ENCODE peak calls at places on chromosomes 2 and 18, in four cellular contexts. I is tibial artery, X is H1, R is sigmoid colon. L is an unnamed sample.

GRCh38 chr2:7281802-7282201 is 364.6 kb downstream of the RNF144A start:
- DNase-seq in I (no peak), X (no peak), R (no peak), L (no peak)

GRCh38 chr2:143686585-143687164 is 557.5 kb downstream of the ARHGAP15 start:
- DNase-seq in I (no peak), X (no peak), R (no peak), L (peak)

GRCh38 chr2:61135510-61135909 is 26.5 kb upstream of the C2orf74 start:
- DNase-seq in I (no peak), X (no peak), R (no peak), L (peak)

GRCh38 chr2:7748717-7749415 is 831.7 kb downstream of the RNF144A start:
- DNase-seq in I (no peak), X (peak), R (no peak), L (no peak)

GRCh38 chr2:9423100-9423921 is at the start of the genes CPSF3 and ITGB1BP1:
- DNase-seq in I (peak), X (peak), R (peak), L (peak)

GRCh38 chr2:19021100-19021476 is 337.3 kb downstream of the OSR1 start:
- DNase-seq in I (no peak), X (no peak), R (no peak), L (peak)

GRCh38 chr2:28746504-28747111 is 5.0 kb upstream of the PPP1CB start:
- DNase-seq in I (no peak), X (no peak), R (no peak), L (no peak)

GRCh38 chr2:43171789-43172188 is 54.6 kb downstream of the ZFP36L2 start:
- DNase-seq in I (peak), X (no peak), R (peak), L (no peak)

GRCh38 chr18:60372598-60372997 is at the start of gene MC4R:
- DNase-seq in I (no peak), X (no peak), R (no peak), L (peak)

GRCh38 chr2:60282886-60283285 is 270.6 kb downstream of the BCL11A start:
- DNase-seq in I (no peak), X (no peak), R (no peak), L (no peak)

GRCh38 chr2:143282684-143283083 is 153.5 kb downstream of the ARHGAP15 start:
- DNase-seq in I (no peak), X (no peak), R (no peak), L (no peak)

GRCh38 chr2:168584934-168585333 is 128.9 kb downstream of the CERS6 start:
- DNase-seq in I (no peak), X (no peak), R (no peak), L (no peak)

GRCh38 chr2:183610724-183611123 is 486.5 kb downstream of the NUP35 start:
- DNase-seq in I (no peak), X (no peak), R (no peak), L (no peak)

GRCh38 chr2:98935777-98936132 is 270 bp downstream of the CRACDL start:
- DNase-seq in I (no peak), X (no peak), R (no peak), L (no peak)

GRCh38 chr2:241207641-241208040 is 19.2 kb downstream of the ANO7 start:
- DNase-seq in I (no peak), X (no peak), R (no peak), L (no peak)

GRCh38 chr2:235765181-235765820 is 271.5 kb downstream of the AGAP1 start:
- DNase-seq in I (no peak), X (no peak), R (peak), L (peak)

GRCh38 chr18:79540161-79540913 is 139.3 kb upstream of the CTDP1 start:
- DNase-seq in I (no peak), X (no peak), R (peak), L (no peak)

GRCh38 chr2:7102831-7103230 is 185.6 kb downstream of the RNF144A start:
- DNase-seq in I (no peak), X (no peak), R (no peak), L (no peak)

GRCh38 chr2:10447300-10448207 is 573 bp downstream of the ODC1 start:
- DNase-seq in I (peak), X (no peak), R (no peak), L (no peak)

GRCh38 chr18:22179174-22179573 is 9.8 kb downstream of the GATA6 start:
- DNase-seq in I (no peak), X (no peak), R (no peak), L (no peak)

GRCh38 chr2:227942021-227942420 is 70.6 kb downstream of the DAW1 start:
- DNase-seq in I (no peak), X (no peak), R (no peak), L (no peak)

GRCh38 chr2:74379851-74380789 is at the start of gene DCTN1:
- DNase-seq in I (no peak), X (no peak), R (peak), L (peak)

GRCh38 chr18:24055009-24055804 is 40.7 kb downstream of the TTC39C start:
- DNase-seq in I (no peak), X (no peak), R (no peak), L (no peak)

GRCh38 chr18:43935051-43935412 is 657.7 kb upstream of the SYT4 start:
- DNase-seq in I (no peak), X (no peak), R (no peak), L (peak)

GRCh38 chr18:73777356-73778051 is 370.1 kb downstream of the FBXO15 start:
- DNase-seq in I (no peak), X (no peak), R (no peak), L (no peak)

GRCh38 chr2:178328037-178328436 is 122.9 kb downstream of the PRKRA start:
- DNase-seq in I (no peak), X (no peak), R (no peak), L (peak)

GRCh38 chr2:77642339-77642738 is 120.2 kb upstream of the LRRTM4 start:
- DNase-seq in I (no peak), X (no peak), R (no peak), L (no peak)

GRCh38 chr2:127389778-127390435 is 2.1 kb upstream of the MAP3K2 start:
- DNase-seq in I (no peak), X (no peak), R (no peak), L (no peak)

GRCh38 chr2:222242532-222242931 is 56.3 kb downstream of the PAX3 start:
- DNase-seq in I (no peak), X (no peak), R (no peak), L (no peak)

GRCh38 chr18:7576685-7577084 is 9.6 kb downstream of the PTPRM start:
- DNase-seq in I (no peak), X (no peak), R (no peak), L (no peak)

GRCh38 chr2:197799072-197799471 is 5.3 kb upstream of the PLCL1 start:
- DNase-seq in I (no peak), X (no peak), R (no peak), L (no peak)

GRCh38 chr2:159484537-159484936 is 131.8 kb downstream of the BAZ2B start:
- DNase-seq in I (no peak), X (no peak), R (no peak), L (no peak)

GRCh38 chr2:11239718-11240462 is 84.6 kb downstream of the SLC66A3 start:
- DNase-seq in I (no peak), X (no peak), R (no peak), L (no peak)

GRCh38 chr18:35112696-35113095 is 71.5 kb downstream of the MAPRE2 start:
- DNase-seq in I (no peak), X (no peak), R (no peak), L (no peak)

GRCh38 chr2:172613035-172613434 is 57.1 kb downstream of the PDK1 start:
- DNase-seq in I (no peak), X (no peak), R (no peak), L (no peak)

GRCh38 chr2:62415019-62415431 is 91.0 kb downstream of the TMEM17 start:
- DNase-seq in I (no peak), X (no peak), R (no peak), L (no peak)

GRCh38 chr18:23211146-23211545 is 75.9 kb downstream of the CABLES1 start:
- DNase-seq in I (no peak), X (no peak), R (no peak), L (no peak)

GRCh38 chr18:9661564-9661963 is 46.5 kb upstream of the RAB31 start:
- DNase-seq in I (no peak), X (no peak), R (no peak), L (no peak)
- TF ChIP-seq CTCF in I (no peak), X (peak), R (no peak), L (peak)

GRCh38 chr18:58196164-58196563 is 152.1 kb downstream of the NEDD4L start:
- DNase-seq in I (no peak), X (no peak), R (no peak), L (no peak)

GRCh38 chr18:58195278-58195721 is 151.3 kb downstream of the NEDD4L start:
- DNase-seq in I (no peak), X (no peak), R (peak), L (no peak)

GRCh38 chr18:58192519-58192918 is 148.5 kb downstream of the NEDD4L start:
- DNase-seq in I (no peak), X (no peak), R (no peak), L (no peak)

GRCh38 chr18:58190842-58191530 is 147.0 kb downstream of the NEDD4L start:
- DNase-seq in I (no peak), X (no peak), R (no peak), L (no peak)

DNA sequence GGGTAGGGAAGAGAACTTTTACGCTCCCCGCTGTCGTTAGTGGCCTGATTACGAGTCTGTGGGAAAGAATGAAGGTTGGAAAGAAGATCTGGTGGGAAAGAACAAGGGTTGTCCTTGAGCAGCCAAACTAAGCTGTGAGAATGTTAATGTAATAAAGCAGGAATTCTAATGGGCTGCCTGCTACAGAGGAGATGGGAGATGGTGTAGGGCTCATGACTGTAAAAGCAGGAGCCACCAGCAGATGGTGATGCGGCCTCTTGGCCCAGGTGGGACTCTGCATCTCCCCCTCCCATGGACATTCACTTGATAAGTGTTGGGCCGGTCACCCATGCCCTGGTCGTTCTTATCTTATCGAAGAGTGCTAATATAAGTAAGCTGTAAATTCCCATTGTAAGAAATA is 150.0 kb downstream of the NEDD4L start:
- DNase-seq in I (no peak), X (no peak), R (no peak), L (no peak)
- TF ChIP-seq CTCF in I (no peak), X (peak), R (no peak), L (no peak)

GRCh38 chr2:31353121-31353520 is 61.4 kb downstream of the XDH start:
- DNase-seq in I (no peak), X (no peak), R (no peak), L (no peak)

GRCh38 chr2:31349684-31350083 is 64.9 kb downstream of the XDH start:
- DNase-seq in I (no peak), X (no peak), R (no peak), L (no peak)

GRCh38 chr2:31349160-31349559 is 65.4 kb downstream of the XDH start:
- DNase-seq in I (no peak), X (no peak), R (no peak), L (no peak)

GRCh38 chr2:31359229-31359628 is 55.3 kb downstream of the XDH start:
- DNase-seq in I (no peak), X (no peak), R (no peak), L (no peak)

DNA sequence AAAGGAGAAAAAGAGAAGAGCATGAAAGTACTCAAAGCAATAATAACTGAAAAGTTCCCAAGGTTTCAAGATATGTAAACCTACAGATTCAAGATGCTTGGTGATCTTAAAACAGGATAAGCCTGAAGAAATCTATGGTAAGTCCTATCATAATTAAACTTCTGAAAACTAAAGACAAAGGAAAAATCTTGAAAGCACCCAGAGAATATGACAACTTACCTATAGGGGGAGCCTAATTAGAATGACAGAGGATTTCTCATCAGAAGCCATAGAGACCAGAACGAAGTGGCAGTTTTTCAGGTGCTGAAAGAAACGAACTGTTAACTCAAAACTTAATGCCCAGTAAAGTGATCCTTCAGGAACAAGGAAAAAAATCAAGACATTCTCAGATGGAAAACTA is 59.7 kb downstream of the XDH start:
- DNase-seq in I (no peak), X (no peak), R (no peak), L (no peak)
- TF ChIP-seq CTCF in I (no peak), X (no peak), R (no peak), L (peak)

DNA sequence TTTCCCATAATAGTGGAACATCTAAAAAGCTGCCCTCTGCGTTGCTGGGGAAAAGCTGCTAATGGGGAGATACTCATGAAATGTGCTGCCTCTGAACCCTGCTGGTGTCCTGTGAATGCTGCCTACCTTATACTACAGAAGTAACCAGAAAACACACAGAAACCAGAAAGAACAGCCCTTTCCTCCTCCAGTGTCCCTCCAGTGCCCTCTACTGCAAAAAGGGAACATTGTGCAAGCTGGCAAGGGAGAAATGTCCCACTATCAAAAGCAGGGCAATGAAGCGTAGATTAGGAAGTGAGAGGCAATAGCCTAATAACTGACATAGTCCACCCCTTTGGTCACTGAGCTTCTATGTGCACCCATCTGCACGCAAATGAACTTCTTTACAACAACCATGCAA is 162.7 kb upstream of the ETAA1 start:
- DNase-seq in I (no peak), X (peak), R (peak), L (peak)
- TF ChIP-seq CTCF in I (peak), X (peak), R (peak), L (peak)

DNA sequence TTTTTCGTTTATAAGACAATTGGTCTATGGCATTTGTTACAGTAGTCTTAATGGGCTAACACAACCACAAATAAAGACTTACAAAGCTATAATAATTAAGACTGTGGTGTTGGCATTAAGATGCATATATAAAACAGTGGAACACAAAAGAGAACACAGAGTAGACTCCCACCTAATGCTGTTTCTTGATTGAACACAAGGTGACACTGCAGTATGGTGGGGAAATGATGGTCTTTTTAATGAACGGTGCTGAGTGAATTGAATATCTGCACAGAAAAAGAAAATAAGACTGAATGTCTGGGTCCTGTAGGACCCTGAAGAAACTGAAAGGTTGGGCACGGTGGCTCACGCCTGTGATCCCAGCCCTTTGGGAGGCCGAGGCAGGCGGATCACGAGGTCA is 1136.6 kb upstream of the NXPH2 start:
- DNase-seq in I (no peak), X (no peak), R (no peak), L (no peak)
- TF ChIP-seq CTCF in I (no peak), X (no peak), R (no peak), L (no peak)

GRCh38 chr2:218292700-218293014 is 354 bp upstream of the TMBIM1 start:
- DNase-seq in I (no peak), X (no peak), R (no peak), L (no peak)
- TF ChIP-seq CTCF in I (no peak), X (no peak), R (peak), L (no peak)

DNA sequence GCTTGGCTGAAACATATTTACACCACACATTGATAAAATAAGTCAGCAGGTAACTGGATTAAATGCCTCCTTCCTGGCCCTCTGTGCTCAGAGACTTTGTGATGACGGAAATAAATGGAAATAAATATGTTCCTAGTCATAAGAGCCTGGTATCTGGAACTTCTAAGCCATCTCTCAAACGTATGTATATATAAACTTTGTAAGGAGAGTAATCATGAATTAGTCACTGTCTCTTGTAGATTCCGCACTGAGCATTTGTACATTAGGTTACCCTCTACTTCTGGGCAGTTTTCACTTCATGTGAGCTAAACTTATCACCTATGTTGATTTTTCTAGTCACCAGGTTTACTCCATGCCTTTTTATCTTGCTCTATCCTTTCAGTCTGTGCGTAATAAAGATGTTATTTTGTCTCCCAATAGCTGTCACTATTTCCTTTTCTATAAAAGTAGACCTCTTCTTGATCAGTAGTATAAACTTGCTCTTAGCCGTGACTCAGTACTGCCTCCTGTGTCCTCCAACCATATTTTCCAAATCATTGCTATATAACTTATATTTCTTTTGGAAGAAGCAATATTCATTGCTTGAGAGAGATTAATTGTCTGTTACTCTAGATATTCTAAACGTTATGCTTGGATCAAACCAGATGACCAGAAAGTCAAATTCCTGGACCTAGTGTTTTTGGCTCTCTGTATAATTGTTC is 53.2 kb downstream of the FEZ2 start:
- DNase-seq in I (no peak), X (no peak), R (no peak), L (no peak)
- TF ChIP-seq CTCF in I (peak), X (no peak), R (no peak), L (peak)

L was measured in AG09309.